ENCODE peak calls at places on chromosomes 7 and 10, in eight cellular contexts. One of them, this sample, is unnamed.

GRCh38 chr7:134690614-134691504 is 44.2 kb downstream of the BPGM start:
- DNase-seq in RWPE1: no peak
- DNase-seq in WERI-Rb-1: no peak
- DNase-seq in CD4-positive, alpha-beta memory T cell: no peak
- DNase-seq in CD8-positive, alpha-beta memory T cell: no peak
- DNase-seq in A549: no peak
- DNase-seq in body of pancreas: no peak
- DNase-seq in heart right ventricle: no peak
- DNase-seq in this sample: no peak

GRCh38 chr7:140646931-140647647 is 6.5 kb upstream of the DENND2A start:
- DNase-seq in RWPE1: peak; percentile 50
- DNase-seq in WERI-Rb-1: peak; percentile 86
- DNase-seq in CD4-positive, alpha-beta memory T cell: no peak
- DNase-seq in CD8-positive, alpha-beta memory T cell: peak; percentile 60
- DNase-seq in A549: peak; percentile 74
- DNase-seq in body of pancreas: peak; percentile 62
- DNase-seq in heart right ventricle: peak; percentile 31
- DNase-seq in this sample: peak; percentile 58

GRCh38 chr10:31963598-31963980 is 35.0 kb upstream of the ARHGAP12 start:
- DNase-seq in RWPE1: no peak
- DNase-seq in WERI-Rb-1: no peak
- DNase-seq in CD4-positive, alpha-beta memory T cell: no peak
- DNase-seq in CD8-positive, alpha-beta memory T cell: no peak
- DNase-seq in A549: no peak
- DNase-seq in body of pancreas: no peak
- DNase-seq in heart right ventricle: no peak
- DNase-seq in this sample: no peak

GRCh38 chr10:43265799-43266721 is 805 bp downstream of the RASGEF1A start:
- DNase-seq in RWPE1: peak; percentile 53
- DNase-seq in WERI-Rb-1: peak; percentile 84
- DNase-seq in CD4-positive, alpha-beta memory T cell: peak; percentile 60
- DNase-seq in CD8-positive, alpha-beta memory T cell: peak; percentile 76
- DNase-seq in A549: peak; percentile 77
- DNase-seq in body of pancreas: peak; percentile 77
- DNase-seq in heart right ventricle: no peak
- DNase-seq in this sample: no peak

GRCh38 chr7:116169060-116169459 is 41.3 kb upstream of the TES start:
- DNase-seq in RWPE1: no peak
- DNase-seq in WERI-Rb-1: no peak
- DNase-seq in CD4-positive, alpha-beta memory T cell: no peak
- DNase-seq in CD8-positive, alpha-beta memory T cell: no peak
- DNase-seq in A549: peak; percentile 52
- DNase-seq in body of pancreas: no peak
- DNase-seq in heart right ventricle: no peak
- DNase-seq in this sample: no peak

GRCh38 chr10:71578069-71578468 is 141.5 kb downstream of the C10orf105 start:
- DNase-seq in RWPE1: no peak
- DNase-seq in WERI-Rb-1: no peak
- DNase-seq in CD4-positive, alpha-beta memory T cell: no peak
- DNase-seq in CD8-positive, alpha-beta memory T cell: no peak
- DNase-seq in A549: no peak
- DNase-seq in body of pancreas: no peak
- DNase-seq in heart right ventricle: no peak
- DNase-seq in this sample: no peak

GRCh38 chr10:110610308-110610774 is 33.8 kb upstream of the RBM20 start:
- DNase-seq in RWPE1: peak; percentile 76
- DNase-seq in WERI-Rb-1: peak; percentile 58
- DNase-seq in CD4-positive, alpha-beta memory T cell: peak; percentile 63
- DNase-seq in CD8-positive, alpha-beta memory T cell: peak; percentile 52
- DNase-seq in A549: peak; percentile 58
- DNase-seq in body of pancreas: peak; percentile 46
- DNase-seq in heart right ventricle: no peak
- DNase-seq in this sample: no peak

GRCh38 chr7:139180700-139181311 is 50.2 kb upstream of the UBN2 start:
- DNase-seq in RWPE1: peak; percentile 14
- DNase-seq in WERI-Rb-1: no peak
- DNase-seq in CD4-positive, alpha-beta memory T cell: no peak
- DNase-seq in CD8-positive, alpha-beta memory T cell: no peak
- DNase-seq in A549: no peak
- DNase-seq in body of pancreas: no peak
- DNase-seq in heart right ventricle: no peak
- DNase-seq in this sample: no peak

GRCh38 chr7:41134242-41134872 is 568.5 kb downstream of the INHBA start:
- DNase-seq in RWPE1: peak; percentile 38
- DNase-seq in WERI-Rb-1: no peak
- DNase-seq in CD4-positive, alpha-beta memory T cell: no peak
- DNase-seq in CD8-positive, alpha-beta memory T cell: no peak
- DNase-seq in A549: no peak
- DNase-seq in body of pancreas: no peak
- DNase-seq in heart right ventricle: no peak
- DNase-seq in this sample: no peak

GRCh38 chr7:97126483-97127171 is 9.1 kb downstream of the SDHAF3 start:
- DNase-seq in RWPE1: no peak
- DNase-seq in WERI-Rb-1: peak; percentile 34
- DNase-seq in CD4-positive, alpha-beta memory T cell: no peak
- DNase-seq in CD8-positive, alpha-beta memory T cell: no peak
- DNase-seq in A549: no peak
- DNase-seq in body of pancreas: no peak
- DNase-seq in heart right ventricle: no peak
- DNase-seq in this sample: no peak

GRCh38 chr7:41885078-41885477 is 182.2 kb upstream of the INHBA start:
- DNase-seq in RWPE1: peak; percentile 11
- DNase-seq in WERI-Rb-1: no peak
- DNase-seq in CD4-positive, alpha-beta memory T cell: no peak
- DNase-seq in CD8-positive, alpha-beta memory T cell: no peak
- DNase-seq in A549: no peak
- DNase-seq in body of pancreas: no peak
- DNase-seq in heart right ventricle: no peak
- DNase-seq in this sample: no peak

GRCh38 chr10:9254353-9254752 is 1199.9 kb downstream of the GATA3 start:
- DNase-seq in RWPE1: peak; percentile 14
- DNase-seq in WERI-Rb-1: no peak
- DNase-seq in CD4-positive, alpha-beta memory T cell: no peak
- DNase-seq in CD8-positive, alpha-beta memory T cell: no peak
- DNase-seq in A549: no peak
- DNase-seq in body of pancreas: no peak
- DNase-seq in heart right ventricle: no peak
- DNase-seq in this sample: no peak

GRCh38 chr7:79988642-79989041 is 146.0 kb upstream of the GNAI1 start:
- DNase-seq in RWPE1: no peak
- DNase-seq in WERI-Rb-1: no peak
- DNase-seq in CD4-positive, alpha-beta memory T cell: no peak
- DNase-seq in CD8-positive, alpha-beta memory T cell: no peak
- DNase-seq in A549: no peak
- DNase-seq in body of pancreas: no peak
- DNase-seq in heart right ventricle: no peak
- DNase-seq in this sample: no peak

GRCh38 chr7:103307487-103308231 is 10.4 kb downstream of the PMPCB start:
- DNase-seq in RWPE1: no peak
- DNase-seq in WERI-Rb-1: no peak
- DNase-seq in CD4-positive, alpha-beta memory T cell: no peak
- DNase-seq in CD8-positive, alpha-beta memory T cell: no peak
- DNase-seq in A549: no peak
- DNase-seq in body of pancreas: no peak
- DNase-seq in heart right ventricle: no peak
- DNase-seq in this sample: no peak

GRCh38 chr10:44807451-44807850 is 103.7 kb upstream of the TMEM72 start:
- DNase-seq in RWPE1: no peak
- DNase-seq in WERI-Rb-1: no peak
- DNase-seq in CD4-positive, alpha-beta memory T cell: no peak
- DNase-seq in CD8-positive, alpha-beta memory T cell: no peak
- DNase-seq in A549: no peak
- DNase-seq in body of pancreas: no peak
- DNase-seq in heart right ventricle: no peak
- DNase-seq in this sample: no peak

DNA sequence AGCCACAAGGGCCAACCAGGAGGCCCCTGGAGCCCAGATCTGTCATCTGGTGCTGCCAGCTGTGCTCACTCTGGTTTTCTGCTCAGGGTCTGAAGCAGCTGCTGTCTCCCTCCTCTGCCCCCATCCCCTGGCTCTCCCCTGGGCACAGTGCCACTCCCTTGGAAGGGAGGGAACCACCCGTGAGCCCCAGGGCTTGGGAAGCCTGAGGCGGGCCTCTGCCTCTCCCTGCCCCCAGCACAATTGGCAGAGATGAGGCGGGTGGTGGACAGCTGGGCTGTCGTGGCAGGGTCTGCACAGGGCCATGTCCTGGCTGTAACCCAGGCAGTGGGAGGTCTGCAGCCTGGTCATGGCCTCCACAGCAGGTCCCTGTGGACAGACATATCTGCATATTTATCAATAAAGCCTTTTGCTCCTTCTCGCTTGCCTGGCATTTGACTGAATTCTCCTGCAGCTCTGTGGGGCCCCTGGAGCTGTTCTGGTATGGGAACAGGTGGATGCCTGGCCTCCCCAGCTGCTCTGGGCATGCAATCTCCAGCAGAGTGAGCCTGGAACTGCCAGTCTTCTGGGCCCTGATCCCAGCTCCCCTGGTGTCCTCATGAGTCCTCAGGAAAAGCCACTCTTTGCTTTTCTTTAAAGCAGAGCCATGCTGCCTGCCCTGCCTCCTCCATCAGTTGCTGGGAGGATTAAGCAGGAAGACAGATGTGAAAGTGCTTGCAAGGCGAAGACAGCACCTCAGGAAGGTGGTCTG is 1.6 kb upstream of the ANKRD2 start:
- DNase-seq in RWPE1: no peak
- DNase-seq in WERI-Rb-1: peak; percentile 46
- DNase-seq in CD4-positive, alpha-beta memory T cell: no peak
- DNase-seq in CD8-positive, alpha-beta memory T cell: no peak
- DNase-seq in A549: no peak
- DNase-seq in body of pancreas: no peak
- DNase-seq in heart right ventricle: no peak
- DNase-seq in this sample: no peak
- H3K27ac ChIP-seq in RWPE1: peak overlapping the region; percentile 99
- H3K27ac ChIP-seq in WERI-Rb-1: no peak overlapping the region
- H3K27ac ChIP-seq in CD4-positive, alpha-beta memory T cell: no peak overlapping the region
- H3K27ac ChIP-seq in CD8-positive, alpha-beta memory T cell: no peak overlapping the region
- H3K27ac ChIP-seq in A549: peak overlapping the region; percentile 93
- H3K27ac ChIP-seq in body of pancreas: peak overlapping the region; percentile 38
- H3K27ac ChIP-seq in heart right ventricle: no peak overlapping the region
- H3K27ac ChIP-seq in this sample: no peak overlapping the region

GRCh38 chr7:66429498-66430163 is 199.1 kb upstream of the KCTD7 start:
- DNase-seq in RWPE1: no peak
- DNase-seq in WERI-Rb-1: no peak
- DNase-seq in CD4-positive, alpha-beta memory T cell: no peak
- DNase-seq in CD8-positive, alpha-beta memory T cell: no peak
- DNase-seq in A549: no peak
- DNase-seq in body of pancreas: no peak
- DNase-seq in heart right ventricle: no peak
- DNase-seq in this sample: no peak
- H3K27ac ChIP-seq in RWPE1: no peak overlapping the region
- H3K27ac ChIP-seq in WERI-Rb-1: no peak overlapping the region
- H3K27ac ChIP-seq in CD4-positive, alpha-beta memory T cell: no peak overlapping the region
- H3K27ac ChIP-seq in CD8-positive, alpha-beta memory T cell: no peak overlapping the region
- H3K27ac ChIP-seq in A549: no peak overlapping the region
- H3K27ac ChIP-seq in body of pancreas: no peak overlapping the region
- H3K27ac ChIP-seq in heart right ventricle: no peak overlapping the region
- H3K27ac ChIP-seq in this sample: no peak overlapping the region

DNA sequence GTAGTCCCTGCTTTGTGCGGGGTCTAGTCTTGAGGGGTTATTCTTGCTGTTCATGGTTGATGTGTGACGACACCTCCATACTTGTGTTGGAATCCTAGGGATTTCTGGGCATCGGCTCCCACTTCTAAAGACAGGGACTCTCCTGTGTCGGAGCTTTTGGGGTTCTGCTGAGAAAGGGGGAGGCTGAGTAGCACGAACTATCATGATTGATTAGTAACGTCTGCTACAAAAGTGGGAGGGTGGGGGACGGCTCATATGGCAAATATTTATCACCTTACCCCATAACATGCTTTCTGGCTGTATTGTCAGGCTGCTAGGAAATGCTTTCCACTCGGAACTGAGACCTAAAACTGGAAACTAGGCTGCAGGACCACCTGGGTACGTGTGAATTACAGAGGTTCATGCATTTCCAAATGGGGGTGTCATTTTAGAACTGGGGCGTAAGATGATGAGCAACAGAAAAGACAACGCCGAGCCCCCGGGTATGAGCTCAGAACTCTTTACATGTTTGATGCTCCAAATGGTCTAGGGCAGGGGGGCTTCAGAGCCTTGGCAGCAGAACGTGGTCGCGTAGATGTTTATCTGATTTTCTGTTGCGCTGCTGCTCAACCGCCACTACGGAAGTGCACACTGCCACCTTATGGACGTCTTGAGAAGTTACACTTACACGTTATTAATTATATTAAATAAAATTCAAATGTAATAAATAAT is 15.1 kb upstream of the NME8 start:
- DNase-seq in RWPE1: peak; percentile 54
- DNase-seq in WERI-Rb-1: peak; percentile 38
- DNase-seq in CD4-positive, alpha-beta memory T cell: peak; percentile 31
- DNase-seq in CD8-positive, alpha-beta memory T cell: peak; percentile 49
- DNase-seq in A549: peak; percentile 73
- DNase-seq in body of pancreas: peak; percentile 27
- DNase-seq in heart right ventricle: peak; percentile 17
- DNase-seq in this sample: no peak
- H3K27ac ChIP-seq in RWPE1: no peak overlapping the region
- H3K27ac ChIP-seq in WERI-Rb-1: no peak overlapping the region
- H3K27ac ChIP-seq in CD4-positive, alpha-beta memory T cell: no peak overlapping the region
- H3K27ac ChIP-seq in CD8-positive, alpha-beta memory T cell: no peak overlapping the region
- H3K27ac ChIP-seq in A549: peak overlapping the region; percentile 63
- H3K27ac ChIP-seq in body of pancreas: no peak overlapping the region
- H3K27ac ChIP-seq in heart right ventricle: no peak overlapping the region
- H3K27ac ChIP-seq in this sample: no peak overlapping the region

GRCh38 chr7:69204936-69205335 is 393.3 kb upstream of the AUTS2 start:
- DNase-seq in RWPE1: no peak
- DNase-seq in WERI-Rb-1: no peak
- DNase-seq in CD4-positive, alpha-beta memory T cell: no peak
- DNase-seq in CD8-positive, alpha-beta memory T cell: no peak
- DNase-seq in A549: no peak
- DNase-seq in body of pancreas: no peak
- DNase-seq in heart right ventricle: no peak
- DNase-seq in this sample: no peak
- H3K27ac ChIP-seq in RWPE1: no peak overlapping the region
- H3K27ac ChIP-seq in WERI-Rb-1: no peak overlapping the region
- H3K27ac ChIP-seq in CD4-positive, alpha-beta memory T cell: no peak overlapping the region
- H3K27ac ChIP-seq in CD8-positive, alpha-beta memory T cell: no peak overlapping the region
- H3K27ac ChIP-seq in A549: no peak overlapping the region
- H3K27ac ChIP-seq in body of pancreas: no peak overlapping the region
- H3K27ac ChIP-seq in heart right ventricle: no peak overlapping the region
- H3K27ac ChIP-seq in this sample: no peak overlapping the region

DNA sequence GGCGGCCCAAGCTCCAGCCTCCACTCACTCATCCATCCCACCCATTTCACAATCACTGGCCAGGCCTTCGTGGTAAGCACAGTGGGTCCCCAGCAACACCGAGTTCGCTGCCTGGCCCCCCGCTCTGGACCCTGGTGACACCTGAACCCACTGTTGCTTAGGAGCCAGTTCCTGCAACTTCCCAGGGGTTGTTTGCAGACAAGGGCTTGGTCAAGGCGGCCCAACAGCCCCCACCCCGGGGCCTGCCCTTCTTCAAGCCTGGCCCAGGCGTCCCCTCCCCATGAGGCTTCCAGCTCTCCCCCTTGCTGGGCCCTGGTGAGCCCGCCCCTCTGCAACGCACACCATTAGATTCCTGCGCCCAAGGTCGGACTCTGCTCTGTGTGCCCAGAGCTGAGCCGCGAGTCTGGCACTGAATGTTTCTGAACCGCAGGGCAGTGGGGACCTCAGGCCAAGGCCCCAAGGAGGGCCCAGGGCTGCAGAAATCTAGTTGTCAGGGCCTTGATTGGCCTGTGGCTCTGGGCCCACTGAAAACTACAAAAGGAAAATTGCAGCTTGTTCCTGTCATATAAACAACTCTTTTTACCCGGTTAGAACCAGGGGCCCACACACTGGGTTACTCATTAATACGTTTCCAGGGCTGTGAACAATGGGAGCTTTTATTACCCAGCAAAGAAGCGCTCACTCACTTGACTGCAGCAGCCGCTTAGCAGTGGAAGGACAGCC is 2.1 kb upstream of the COX19 start:
- DNase-seq in RWPE1: no peak
- DNase-seq in WERI-Rb-1: no peak
- DNase-seq in CD4-positive, alpha-beta memory T cell: no peak
- DNase-seq in CD8-positive, alpha-beta memory T cell: no peak
- DNase-seq in A549: peak; percentile 58
- DNase-seq in body of pancreas: peak; percentile 87
- DNase-seq in heart right ventricle: no peak
- DNase-seq in this sample: no peak
- H3K27ac ChIP-seq in RWPE1: no peak overlapping the region
- H3K27ac ChIP-seq in WERI-Rb-1: peak overlapping the region; percentile 10
- H3K27ac ChIP-seq in CD4-positive, alpha-beta memory T cell: no peak overlapping the region
- H3K27ac ChIP-seq in CD8-positive, alpha-beta memory T cell: no peak overlapping the region
- H3K27ac ChIP-seq in A549: peak overlapping the region; percentile 42
- H3K27ac ChIP-seq in body of pancreas: peak overlapping the region; percentile 99
- H3K27ac ChIP-seq in heart right ventricle: no peak overlapping the region
- H3K27ac ChIP-seq in this sample: no peak overlapping the region